ENCODE peak calls at places on chromosomes 12 and 14, in five cellular contexts. One of them, this sample, is unnamed. For H3K9me3, the result is how much of the 10 kb centered on the place peaks cover.

GRCh38 chr12:104490850-104491249 is 34.1 kb downstream of the CHST11 start:
- DNase-seq in H9: no peak
- DNase-seq in Panc1: no peak
- DNase-seq in A549: no peak
- DNase-seq in suprapubic skin: no peak
- DNase-seq in this sample: no peak

GRCh38 chr12:106051853-106052531 is 86.8 kb downstream of the NUAK1 start:
- DNase-seq in H9: no peak
- DNase-seq in Panc1: no peak
- DNase-seq in A549: no peak
- DNase-seq in suprapubic skin: no peak
- DNase-seq in this sample: no peak

GRCh38 chr12:100987552-100988277 is 193.1 kb downstream of the ANO4 start:
- DNase-seq in H9: peak
- DNase-seq in Panc1: no peak
- DNase-seq in A549: peak
- DNase-seq in suprapubic skin: no peak
- DNase-seq in this sample: no peak

GRCh38 chr14:57863471-57863870 is 2.4 kb downstream of the SLC35F4 start:
- DNase-seq in H9: no peak
- DNase-seq in Panc1: no peak
- DNase-seq in A549: no peak
- DNase-seq in suprapubic skin: no peak
- DNase-seq in this sample: no peak

GRCh38 chr12:92107621-92108131 is 38.0 kb downstream of the BTG1 start:
- DNase-seq in H9: peak
- DNase-seq in Panc1: no peak
- DNase-seq in A549: no peak
- DNase-seq in suprapubic skin: no peak
- DNase-seq in this sample: no peak

GRCh38 chr14:63470877-63471565 is 72.2 kb downstream of the PPP2R5E start:
- DNase-seq in H9: no peak
- DNase-seq in Panc1: no peak
- DNase-seq in A549: peak
- DNase-seq in suprapubic skin: no peak
- DNase-seq in this sample: no peak

GRCh38 chr14:74574092-74574438 is 38.0 kb downstream of the LTBP2 start:
- DNase-seq in H9: no peak
- DNase-seq in Panc1: no peak
- DNase-seq in A549: no peak
- DNase-seq in suprapubic skin: no peak
- DNase-seq in this sample: no peak

GRCh38 chr12:131536337-131536736 is 174.6 kb upstream of the SFSWAP start:
- DNase-seq in H9: no peak
- DNase-seq in Panc1: no peak
- DNase-seq in A549: no peak
- DNase-seq in suprapubic skin: no peak
- DNase-seq in this sample: no peak

GRCh38 chr12:88057994-88058718 is 29.0 kb upstream of the C12orf50 start:
- DNase-seq in H9: no peak
- DNase-seq in Panc1: no peak
- DNase-seq in A549: no peak
- DNase-seq in suprapubic skin: no peak
- DNase-seq in this sample: no peak

GRCh38 chr12:12983420-12984035 is 16.5 kb downstream of the HEBP1 start:
- DNase-seq in H9: no peak
- DNase-seq in Panc1: no peak
- DNase-seq in A549: peak
- DNase-seq in suprapubic skin: no peak
- DNase-seq in this sample: peak

GRCh38 chr12:44875954-44876553 is at the start of gene NELL2:
- DNase-seq in H9: peak
- DNase-seq in Panc1: no peak
- DNase-seq in A549: peak
- DNase-seq in suprapubic skin: no peak
- DNase-seq in this sample: peak

GRCh38 chr12:15701212-15701611 is 88.0 kb downstream of the EPS8 start:
- DNase-seq in H9: no peak
- DNase-seq in Panc1: no peak
- DNase-seq in A549: no peak
- DNase-seq in suprapubic skin: no peak
- DNase-seq in this sample: no peak

GRCh38 chr12:11886339-11886738 is 184.4 kb upstream of the BCL2L14 start:
- DNase-seq in H9: no peak
- DNase-seq in Panc1: no peak
- DNase-seq in A549: no peak
- DNase-seq in suprapubic skin: no peak
- DNase-seq in this sample: no peak

GRCh38 chr14:34633697-34634096 is 3.7 kb upstream of the SNX6 start:
- DNase-seq in H9: no peak
- DNase-seq in Panc1: no peak
- DNase-seq in A549: no peak
- DNase-seq in suprapubic skin: no peak
- DNase-seq in this sample: no peak
- TF ChIP-seq CTCF in H9: no peak
- TF ChIP-seq CTCF in Panc1: no peak
- TF ChIP-seq CTCF in A549: no peak
- TF ChIP-seq CTCF in suprapubic skin: no peak
- TF ChIP-seq CTCF in this sample: no peak

DNA sequence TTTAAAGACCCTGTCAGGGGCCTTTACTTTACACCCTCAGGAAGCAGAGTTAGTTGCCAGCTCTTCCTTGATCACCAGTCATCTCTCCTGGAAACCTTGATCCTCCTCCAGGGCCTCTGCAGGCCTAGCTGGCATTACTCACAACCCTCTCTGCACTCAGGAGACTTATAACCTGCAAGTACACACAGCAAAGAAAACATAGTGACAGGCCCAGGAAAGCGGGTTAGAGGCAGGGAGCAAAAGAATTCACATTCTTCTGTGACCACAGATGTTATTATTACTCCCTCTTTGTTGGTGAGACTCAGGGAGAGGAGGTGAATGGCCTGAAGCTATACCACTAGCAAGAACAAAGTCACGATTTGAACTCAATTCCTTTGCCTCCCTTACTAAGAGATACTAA is 87.4 kb downstream of the OR11H12 start:
- DNase-seq in H9: no peak
- DNase-seq in Panc1: no peak
- DNase-seq in A549: no peak
- DNase-seq in suprapubic skin: no peak
- DNase-seq in this sample: no peak
- H3K9me3 ChIP-seq in H9: half or more
- H3K9me3 ChIP-seq in Panc1: under half
- H3K9me3 ChIP-seq in A549: under half
- H3K9me3 ChIP-seq in suprapubic skin: under half
- H3K9me3 ChIP-seq in this sample: under half

GRCh38 chr12:42588981-42589464 is 523 bp downstream of the PRICKLE1 start:
- DNase-seq in H9: peak
- DNase-seq in Panc1: no peak
- DNase-seq in A549: peak
- DNase-seq in suprapubic skin: peak
- DNase-seq in this sample: no peak
- TF ChIP-seq CTCF in H9: peak
- TF ChIP-seq CTCF in Panc1: peak
- TF ChIP-seq CTCF in A549: peak
- TF ChIP-seq CTCF in suprapubic skin: peak
- TF ChIP-seq CTCF in this sample: no peak

GRCh38 chr14:106657460-106657859 is 1131.1 kb downstream of the TMEM121 start:
- DNase-seq in H9: no peak
- DNase-seq in Panc1: no peak
- DNase-seq in A549: no peak
- DNase-seq in suprapubic skin: no peak
- DNase-seq in this sample: peak

DNA sequence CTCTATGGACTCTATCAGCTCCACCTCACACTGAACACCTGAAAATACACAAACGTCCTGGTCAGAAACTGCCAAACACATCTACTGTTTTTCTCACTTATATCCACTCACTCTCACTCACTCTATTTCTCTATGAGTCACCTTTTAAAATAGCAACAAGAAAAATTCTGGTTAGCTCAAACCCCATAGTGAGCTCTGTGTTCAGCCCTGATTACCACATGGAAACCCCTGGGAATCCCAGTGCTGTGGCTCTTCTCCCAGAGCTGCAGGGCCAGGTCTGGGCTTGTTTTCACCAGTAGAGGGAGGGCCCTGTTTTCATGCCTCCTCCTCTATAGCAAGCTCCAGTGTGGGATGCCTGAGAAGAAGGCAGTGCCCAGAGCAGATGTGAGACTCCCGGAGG is 1126.1 kb downstream of the TMEM121 start:
- DNase-seq in H9: no peak
- DNase-seq in Panc1: no peak
- DNase-seq in A549: no peak
- DNase-seq in suprapubic skin: no peak
- DNase-seq in this sample: no peak
- H3K9me3 ChIP-seq in H9: half or more
- H3K9me3 ChIP-seq in Panc1: under half
- H3K9me3 ChIP-seq in A549: under half
- H3K9me3 ChIP-seq in suprapubic skin: under half
- H3K9me3 ChIP-seq in this sample: under half

GRCh38 chr12:51889216-51890134 is 1.6 kb downstream of the ANKRD33 start:
- DNase-seq in H9: peak
- DNase-seq in Panc1: no peak
- DNase-seq in A549: no peak
- DNase-seq in suprapubic skin: no peak
- DNase-seq in this sample: no peak
- TF ChIP-seq CTCF in H9: peak
- TF ChIP-seq CTCF in Panc1: no peak
- TF ChIP-seq CTCF in A549: peak
- TF ChIP-seq CTCF in suprapubic skin: no peak
- TF ChIP-seq CTCF in this sample: no peak

GRCh38 chr14:96975116-96975515 is 177.9 kb downstream of the VRK1 start:
- DNase-seq in H9: no peak
- DNase-seq in Panc1: no peak
- DNase-seq in A549: no peak
- DNase-seq in suprapubic skin: no peak
- DNase-seq in this sample: no peak
- H3K9me3 ChIP-seq in H9: under half
- H3K9me3 ChIP-seq in Panc1: under half
- H3K9me3 ChIP-seq in A549: under half
- H3K9me3 ChIP-seq in suprapubic skin: under half
- H3K9me3 ChIP-seq in this sample: under half

GRCh38 chr14:102292446-102292845 is 12.5 kb downstream of the MOK start:
- DNase-seq in H9: no peak
- DNase-seq in Panc1: no peak
- DNase-seq in A549: no peak
- DNase-seq in suprapubic skin: no peak
- DNase-seq in this sample: no peak

GRCh38 chr14:102297436-102298170 is 7.4 kb downstream of the MOK start:
- DNase-seq in H9: no peak
- DNase-seq in Panc1: no peak
- DNase-seq in A549: no peak
- DNase-seq in suprapubic skin: peak
- DNase-seq in this sample: no peak

GRCh38 chr14:102293784-102294183 is 11.2 kb downstream of the MOK start:
- DNase-seq in H9: no peak
- DNase-seq in Panc1: no peak
- DNase-seq in A549: no peak
- DNase-seq in suprapubic skin: no peak
- DNase-seq in this sample: no peak

DNA sequence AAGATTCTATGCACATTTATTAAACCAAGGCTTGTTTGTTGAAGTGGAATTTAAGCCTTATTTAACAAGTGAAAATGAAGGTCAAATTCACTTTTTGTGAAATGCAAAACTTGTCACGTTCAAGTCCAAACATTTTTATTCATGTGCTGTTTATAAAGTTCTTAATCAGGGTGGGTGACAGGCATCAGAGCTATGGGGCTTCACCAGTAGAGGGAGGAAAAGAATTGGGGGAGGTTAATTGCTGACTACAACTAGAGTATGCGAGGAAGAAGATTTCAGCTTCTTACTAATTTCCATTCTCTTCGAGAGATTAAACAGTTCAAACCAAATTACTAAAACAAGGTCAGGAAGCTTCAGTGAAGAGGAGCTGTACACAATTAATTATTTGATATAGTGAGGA is 9.7 kb downstream of the MOK start:
- DNase-seq in H9: no peak
- DNase-seq in Panc1: no peak
- DNase-seq in A549: no peak
- DNase-seq in suprapubic skin: no peak
- DNase-seq in this sample: no peak
- TF ChIP-seq CTCF in H9: peak
- TF ChIP-seq CTCF in Panc1: no peak
- TF ChIP-seq CTCF in A549: peak
- TF ChIP-seq CTCF in suprapubic skin: no peak
- TF ChIP-seq CTCF in this sample: no peak

GRCh38 chr12:21334100-21334499 is 617 bp downstream of the SLCO1A2 start:
- DNase-seq in H9: no peak
- DNase-seq in Panc1: no peak
- DNase-seq in A549: no peak
- DNase-seq in suprapubic skin: no peak
- DNase-seq in this sample: no peak
- H3K9me3 ChIP-seq in H9: under half
- H3K9me3 ChIP-seq in Panc1: under half
- H3K9me3 ChIP-seq in A549: under half
- H3K9me3 ChIP-seq in suprapubic skin: under half
- H3K9me3 ChIP-seq in this sample: under half

This sample was measured in colonic mucosa.